ENCODE peak calls at places on chromosome 21, in four cellular contexts. R, O, B and V are unnamed samples.

GRCh38 chr21:35427320-35428040 is 378.4 kb upstream of the RUNX1 start:
- DNase-seq in R (no peak), O (no peak), B (no peak), V (no peak)

GRCh38 chr21:42739061-42739931 is 85.9 kb downstream of the PDE9A start:
- DNase-seq in R (no peak), O (no peak), B (no peak), V (peak)

GRCh38 chr21:42545745-42546144 is 32.1 kb downstream of the SLC37A1 start:
- DNase-seq in R (no peak), O (no peak), B (no peak), V (peak)

GRCh38 chr21:46454142-46454541 is 4.5 kb upstream of the DIP2A start:
- DNase-seq in R (no peak), O (no peak), B (no peak), V (no peak)

GRCh38 chr21:16773206-16773605 is 739.6 kb upstream of the CXADR start:
- DNase-seq in R (peak), O (no peak), B (no peak), V (no peak)

GRCh38 chr21:46052703-46053651 is 44.9 kb upstream of the COL6A2 start:
- DNase-seq in R (peak), O (peak), B (no peak), V (no peak)

GRCh38 chr21:45551816-45552695 is 9.8 kb upstream of the SLC19A1 start:
- DNase-seq in R (no peak), O (no peak), B (no peak), V (no peak)

GRCh38 chr21:42809577-42810440 is 69.5 kb downstream of the WDR4 start:
- DNase-seq in R (no peak), O (no peak), B (no peak), V (no peak)

GRCh38 chr21:46555678-46556077 is 49.2 kb downstream of the S100B start:
- DNase-seq in R (no peak), O (no peak), B (peak), V (no peak)

GRCh38 chr21:45985471-45986315 is 4.1 kb downstream of the COL6A1 start:
- DNase-seq in R (no peak), O (no peak), B (no peak), V (peak)

GRCh38 chr21:41733951-41734689 is 32.7 kb downstream of the RIPK4 start:
- DNase-seq in R (no peak), O (no peak), B (no peak), V (no peak)

GRCh38 chr21:46412521-46413364 is 45.9 kb upstream of the DIP2A start:
- DNase-seq in R (no peak), O (no peak), B (no peak), V (no peak)

GRCh38 chr21:26093094-26093493 is 77.5 kb downstream of the APP start:
- DNase-seq in R (peak), O (peak), B (no peak), V (no peak)

GRCh38 chr21:15227919-15228318 is 163.1 kb upstream of the NRIP1 start:
- DNase-seq in R (no peak), O (no peak), B (no peak), V (no peak)

GRCh38 chr21:33314096-33314495 is 10.7 kb upstream of the IFNAR1 start:
- DNase-seq in R (peak), O (no peak), B (no peak), V (no peak)

GRCh38 chr21:33662046-33662445 is 19.7 kb downstream of the ITSN1 start:
- DNase-seq in R (no peak), O (no peak), B (no peak), V (no peak)

GRCh38 chr21:40333731-40334130 is 466.5 kb downstream of the PCP4 start:
- DNase-seq in R (no peak), O (no peak), B (no peak), V (no peak)

GRCh38 chr21:42164064-42164789 is 54.7 kb upstream of the ABCG1 start:
- DNase-seq in R (no peak), O (peak), B (peak), V (peak)

GRCh38 chr21:40658237-40658636 is 188.7 kb downstream of the DSCAM start:
- DNase-seq in R (no peak), O (no peak), B (no peak), V (no peak)

GRCh38 chr21:46229133-46229922 is 754 bp upstream of the LSS start:
- DNase-seq in R (peak), O (peak), B (no peak), V (no peak)

GRCh38 chr21:34836103-34836932 is 167.5 kb downstream of the CLIC6 start:
- DNase-seq in R (peak), O (no peak), B (peak), V (peak)

GRCh38 chr21:45151484-45152115 is 77.2 kb downstream of the ADARB1 start:
- DNase-seq in R (no peak), O (no peak), B (no peak), V (no peak)

GRCh38 chr21:25462517-25462971 is 144.7 kb downstream of the MRPL39 start:
- DNase-seq in R (no peak), O (no peak), B (no peak), V (no peak)

GRCh38 chr21:14736162-14736561 is 190.0 kb upstream of the SAMSN1 start:
- DNase-seq in R (no peak), O (no peak), B (no peak), V (no peak)

GRCh38 chr21:45459171-45460010 is 54.4 kb downstream of the COL18A1 start:
- DNase-seq in R (no peak), O (no peak), B (no peak), V (no peak)

GRCh38 chr21:41381731-41382130 is 19.9 kb downstream of the MX2 start:
- DNase-seq in R (peak), O (no peak), B (no peak), V (no peak)

GRCh38 chr21:44872568-44873355 is 728 bp downstream of the PTTG1IP start:
- DNase-seq in R (peak), O (peak), B (peak), V (peak)

GRCh38 chr21:34205811-34206635 is 132.6 kb downstream of the MRPS6 start:
- DNase-seq in R (no peak), O (no peak), B (no peak), V (no peak)

GRCh38 chr21:32733356-32733755 is 5.5 kb upstream of the SYNJ1 start:
- DNase-seq in R (no peak), O (no peak), B (no peak), V (no peak)

GRCh38 chr21:45152265-45152746 is 77.9 kb downstream of the ADARB1 start:
- DNase-seq in R (no peak), O (peak), B (peak), V (peak)

GRCh38 chr21:41613421-41613998 is 105.6 kb upstream of the TMPRSS2 start:
- DNase-seq in R (no peak), O (peak), B (no peak), V (no peak)

GRCh38 chr21:36849461-36849860 is 117.0 kb downstream of the HLCS start:
- DNase-seq in R (no peak), O (no peak), B (no peak), V (no peak)